ENCODE peak calls at places on chromosomes 4 and X, in six cellular contexts. F is lower lobe of right lung; L is transverse colon; M is CD8-positive, alpha-beta T cell; C is heart right ventricle; O is IMR-90. R is an unnamed sample. For H3K4me1, the result is how much of the 10 kb centered on the place peaks cover.

GRCh38 chrX:139170526-139171173 is 359.9 kb upstream of the F9 start:
- DNase-seq in F (no peak), L (no peak), M (no peak), C (no peak), O (no peak), R (no peak)

GRCh38 chr4:16055454-16055853 is 28.4 kb downstream of the PROM1 start:
- DNase-seq in F (no peak), L (no peak), M (no peak), C (no peak), O (no peak), R (no peak)

GRCh38 chr4:150280081-150280950 is 202.1 kb downstream of the DCLK2 start:
- DNase-seq in F (no peak), L (no peak), M (no peak), C (no peak), O (peak), R (no peak)

GRCh38 chr4:152077582-152077981 is 316.8 kb upstream of the GATB start:
- DNase-seq in F (no peak), L (no peak), M (no peak), C (no peak), O (no peak), R (no peak)

GRCh38 chr4:3473251-3473942 is 10.3 kb downstream of the DOK7 start:
- DNase-seq in F (peak), L (no peak), M (no peak), C (peak), O (no peak), R (no peak)

GRCh38 chrX:136577562-136577961 is 45.5 kb downstream of the VGLL1 start:
- DNase-seq in F (peak), L (peak), M (peak), C (peak), O (peak), R (peak)

GRCh38 chr4:83128235-83128929 is 13.9 kb upstream of the PLAC8 start:
- DNase-seq in F (no peak), L (peak), M (no peak), C (no peak), O (peak), R (no peak)

GRCh38 chrX:135384161-135384836 is 37.4 kb upstream of the SMIM10L2A start:
- DNase-seq in F (no peak), L (no peak), M (peak), C (no peak), O (no peak), R (no peak)

GRCh38 chrX:54030329-54030728 is 13.9 kb downstream of the PHF8 start:
- DNase-seq in F (no peak), L (no peak), M (no peak), C (no peak), O (no peak), R (no peak)

GRCh38 chr4:161496-162284 is 37.4 kb downstream of the ZNF718 start:
- DNase-seq in F (no peak), L (no peak), M (no peak), C (no peak), O (no peak), R (no peak)

GRCh38 chr4:98203406-98204235 is 57.6 kb upstream of the RAP1GDS1 start:
- DNase-seq in F (no peak), L (no peak), M (no peak), C (no peak), O (no peak), R (no peak)

GRCh38 chr4:181006509-181007290 is 1236.5 kb upstream of the TENM3 start:
- DNase-seq in F (no peak), L (no peak), M (no peak), C (no peak), O (no peak), R (no peak)

GRCh38 chr4:76952071-76952470 is 2.5 kb downstream of the SEPTIN11 start:
- DNase-seq in F (no peak), L (no peak), M (no peak), C (no peak), O (no peak), R (no peak)
- H3K4me1 ChIP-seq in F (under half), L (under half), M (under half), C (half or more), O (under half), R (under half)

GRCh38 chr4:17138847-17139246 is 240.4 kb upstream of the LDB2 start:
- DNase-seq in F (no peak), L (no peak), M (no peak), C (no peak), O (peak), R (no peak)

GRCh38 chr4:17142232-17142711 is 243.8 kb upstream of the LDB2 start:
- DNase-seq in F (no peak), L (no peak), M (no peak), C (no peak), O (peak), R (no peak)
- H3K27ac ChIP-seq in F (no peak), L (no peak), M (no peak), C (no peak), O (peak), R (no peak)

DNA sequence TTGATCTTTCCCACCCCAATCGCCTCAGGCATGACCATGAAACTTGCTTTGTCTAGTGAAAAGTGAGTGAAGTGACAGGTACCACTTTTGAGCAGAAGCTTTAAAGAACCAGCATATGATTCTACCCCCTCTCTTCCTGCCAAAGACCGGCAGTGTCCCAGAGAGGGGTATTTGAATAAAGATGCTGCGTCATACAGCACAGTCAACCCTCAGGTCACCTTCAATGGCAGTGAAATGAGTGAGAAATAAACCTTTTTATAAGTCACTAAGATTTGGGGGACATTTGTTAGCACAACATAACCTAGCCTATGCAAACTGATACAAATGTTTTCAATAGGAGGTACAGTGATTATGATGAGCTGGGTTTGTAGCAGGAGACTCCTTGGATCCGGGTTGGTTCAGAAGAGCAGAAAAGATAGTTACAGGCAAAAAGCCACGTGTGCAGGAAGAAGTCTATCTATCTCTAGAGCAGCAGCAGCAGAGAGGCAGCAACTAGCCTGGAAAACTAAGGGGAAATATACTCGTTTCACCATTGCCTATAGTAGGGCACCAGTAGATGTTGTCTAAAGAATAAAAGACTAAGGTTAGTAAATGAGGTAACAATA is 30.3 kb upstream of the SPRY1 start:
- DNase-seq in F (no peak), L (no peak), M (no peak), C (no peak), O (no peak), R (no peak)
- H3K4me1 ChIP-seq in F (under half), L (under half), M (under half), C (under half), O (under half), R (under half)

GRCh38 chr4:14294611-14295010 is 667.1 kb upstream of the BOD1L1 start:
- DNase-seq in F (no peak), L (no peak), M (no peak), C (no peak), O (peak), R (no peak)

GRCh38 chr4:14284578-14284977 is 657.1 kb upstream of the BOD1L1 start:
- DNase-seq in F (no peak), L (no peak), M (no peak), C (no peak), O (no peak), R (no peak)

DNA sequence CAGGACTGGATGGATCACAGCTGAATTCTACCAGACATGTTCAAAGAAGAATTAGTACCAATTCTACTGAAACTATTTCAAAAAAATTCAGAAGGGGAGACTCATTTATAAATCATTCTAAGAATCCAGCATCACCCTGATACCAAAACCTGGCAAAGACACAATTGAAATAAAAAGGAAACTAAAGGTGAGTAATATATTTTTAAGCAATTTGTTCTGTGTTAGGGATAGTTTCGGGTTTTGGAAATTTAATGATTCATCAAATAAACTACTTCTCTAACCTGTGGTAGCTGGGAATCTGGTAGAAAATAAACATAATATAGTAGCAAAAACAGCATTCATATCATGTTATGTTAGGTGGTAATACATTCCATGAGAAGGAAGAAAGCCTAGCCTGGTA is 662.2 kb upstream of the BOD1L1 start:
- DNase-seq in F (no peak), L (no peak), M (no peak), C (no peak), O (no peak), R (no peak)
- H3K27ac ChIP-seq in F (no peak), L (no peak), M (no peak), C (no peak), O (no peak), R (no peak)

DNA sequence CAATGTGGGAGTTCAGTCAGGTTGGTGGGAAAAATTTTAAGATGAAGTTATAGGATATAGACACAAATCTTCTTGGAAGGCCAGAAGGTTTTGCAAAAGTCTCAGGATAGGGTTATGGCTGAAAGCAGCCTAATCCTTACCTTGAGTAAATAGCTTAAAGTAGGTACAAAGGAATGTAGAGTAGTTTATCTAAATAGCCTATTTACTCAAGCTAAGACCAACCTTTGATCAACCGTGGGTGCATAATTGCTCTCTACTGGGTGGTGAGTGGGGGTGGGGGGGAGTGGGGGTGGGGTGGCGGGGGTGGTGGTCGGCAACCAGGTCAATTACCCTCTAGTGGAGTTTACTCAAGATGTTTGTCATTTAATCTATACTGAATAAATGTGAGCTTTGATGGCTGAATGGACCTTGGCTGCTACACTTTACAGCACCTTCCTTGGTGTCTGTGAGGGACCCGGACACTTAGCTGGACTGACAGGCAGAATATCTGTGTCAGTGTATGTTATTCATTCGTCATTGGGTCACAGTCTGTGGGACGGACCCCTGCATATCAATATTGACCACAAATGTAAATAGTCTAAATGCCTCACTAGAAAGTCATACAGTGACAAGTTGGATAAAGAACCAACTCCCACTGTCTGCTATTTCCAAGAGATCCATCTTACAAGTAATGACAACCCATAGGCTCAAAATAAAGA is 545.7 kb upstream of the PABPC4L start:
- DNase-seq in F (no peak), L (no peak), M (no peak), C (no peak), O (no peak), R (no peak)
- H3K4me1 ChIP-seq in F (under half), L (under half), M (under half), C (under half), O (under half), R (under half)

GRCh38 chrX:23478561-23478960 is 143.9 kb downstream of the PTCHD1 start:
- DNase-seq in F (no peak), L (no peak), M (no peak), C (no peak), O (no peak), R (no peak)

GRCh38 chrX:23478056-23478455 is 143.4 kb downstream of the PTCHD1 start:
- DNase-seq in F (no peak), L (no peak), M (no peak), C (no peak), O (no peak), R (no peak)

GRCh38 chrX:23483396-23483795 is 148.7 kb downstream of the PTCHD1 start:
- DNase-seq in F (no peak), L (no peak), M (no peak), C (no peak), O (no peak), R (no peak)
- H3K27ac ChIP-seq in F (no peak), L (no peak), M (no peak), C (no peak), O (no peak), R (no peak)